ENCODE peak calls at places on chromosomes 2 and 18, in five cellular contexts. K is mucosa of descending colon; M is AG10803; E is brain microvascular endothelial cell; P is CD8-positive, alpha-beta memory T cell. F is an unnamed sample.

GRCh38 chr2:101803945-101804696 is 106.6 kb downstream of the MAP4K4 start:
- DNase-seq in K (no peak), M (peak), E (no peak), P (no peak), F (no peak)

GRCh38 chr2:236823230-236823629 is 253.6 kb downstream of the ACKR3 start:
- DNase-seq in K (no peak), M (no peak), E (no peak), P (no peak), F (no peak)

GRCh38 chr2:89833780-89834117 is 1142.3 kb downstream of the RPIA start:
- DNase-seq in K (no peak), M (peak), E (no peak), P (no peak), F (peak)

GRCh38 chr2:182543746-182544525 is 117.1 kb upstream of the PDE1A start:
- DNase-seq in K (no peak), M (no peak), E (no peak), P (no peak), F (no peak)

GRCh38 chr2:212364586-212364985 is 174.0 kb downstream of the ERBB4 start:
- DNase-seq in K (no peak), M (no peak), E (no peak), P (no peak), F (no peak)

GRCh38 chr18:48787523-48788151 is 163.1 kb downstream of the SMAD7 start:
- DNase-seq in K (no peak), M (peak), E (peak), P (no peak), F (no peak)

GRCh38 chr2:7452110-7452851 is 535.1 kb downstream of the RNF144A start:
- DNase-seq in K (no peak), M (no peak), E (no peak), P (no peak), F (no peak)

GRCh38 chr18:76441002-76441667 is 53.9 kb downstream of the ZNF516 start:
- DNase-seq in K (no peak), M (no peak), E (no peak), P (no peak), F (no peak)

GRCh38 chr18:79680100-79680879 is 687 bp downstream of the CTDP1 start:
- DNase-seq in K (peak), M (peak), E (peak), P (peak), F (peak)

GRCh38 chr2:235279965-235280364 is 213.9 kb upstream of the AGAP1 start:
- DNase-seq in K (no peak), M (no peak), E (no peak), P (no peak), F (no peak)

GRCh38 chr2:235274010-235274409 is 219.8 kb upstream of the AGAP1 start:
- DNase-seq in K (no peak), M (no peak), E (no peak), P (no peak), F (no peak)

GRCh38 chr2:235271936-235272335 is 221.9 kb upstream of the AGAP1 start:
- DNase-seq in K (no peak), M (no peak), E (no peak), P (no peak), F (no peak)

GRCh38 chr2:235278771-235279355 is 215.0 kb upstream of the AGAP1 start:
- DNase-seq in K (no peak), M (no peak), E (peak), P (no peak), F (no peak)

GRCh38 chr2:235277485-235277884 is 216.4 kb upstream of the AGAP1 start:
- DNase-seq in K (no peak), M (no peak), E (no peak), P (no peak), F (no peak)
- H3K4me3 ChIP-seq in K (no peak), M (no peak), E (no peak), P (no peak), F (no peak)

GRCh38 chr2:54597153-54597827 is 126.2 kb upstream of the EML6 start:
- DNase-seq in K (peak), M (no peak), E (no peak), P (peak), F (peak)

GRCh38 chr2:54598347-54599325 is 124.8 kb upstream of the EML6 start:
- DNase-seq in K (no peak), M (no peak), E (no peak), P (no peak), F (no peak)

GRCh38 chr2:54594048-54594447 is 129.4 kb upstream of the EML6 start:
- DNase-seq in K (no peak), M (no peak), E (no peak), P (no peak), F (no peak)

GRCh38 chr2:54595161-54595803 is 128.2 kb upstream of the EML6 start:
- DNase-seq in K (no peak), M (no peak), E (no peak), P (no peak), F (no peak)

GRCh38 chr2:54595999-54596903 is 127.2 kb upstream of the EML6 start:
- DNase-seq in K (no peak), M (no peak), E (no peak), P (no peak), F (no peak)
- H3K4me3 ChIP-seq in K (no peak), M (no peak), E (no peak), P (peak), F (peak)

GRCh38 chr2:31467426-31467825 is 52.9 kb upstream of the XDH start:
- DNase-seq in K (peak), M (no peak), E (no peak), P (no peak), F (peak)

GRCh38 chr2:31469648-31470047 is 55.1 kb upstream of the XDH start:
- DNase-seq in K (no peak), M (no peak), E (no peak), P (no peak), F (no peak)
- H3K4me3 ChIP-seq in K (no peak), M (no peak), E (no peak), P (no peak), F (no peak)

GRCh38 chr18:12373771-12374116 is 3.3 kb downstream of the AFG3L2 start:
- DNase-seq in K (no peak), M (no peak), E (no peak), P (no peak), F (no peak)

GRCh38 chr18:12374398-12374797 is 2.6 kb downstream of the AFG3L2 start:
- DNase-seq in K (no peak), M (no peak), E (no peak), P (no peak), F (no peak)

GRCh38 chr18:12371590-12371989 is 5.4 kb downstream of the AFG3L2 start:
- DNase-seq in K (no peak), M (no peak), E (no peak), P (no peak), F (no peak)

GRCh38 chr18:12373032-12373770 is 3.8 kb downstream of the AFG3L2 start:
- DNase-seq in K (peak), M (no peak), E (peak), P (no peak), F (no peak)

GRCh38 chr18:12372406-12372805 is 4.6 kb downstream of the AFG3L2 start:
- DNase-seq in K (no peak), M (no peak), E (no peak), P (no peak), F (no peak)
- H3K4me3 ChIP-seq in K (no peak), M (no peak), E (no peak), P (no peak), F (no peak)

DNA sequence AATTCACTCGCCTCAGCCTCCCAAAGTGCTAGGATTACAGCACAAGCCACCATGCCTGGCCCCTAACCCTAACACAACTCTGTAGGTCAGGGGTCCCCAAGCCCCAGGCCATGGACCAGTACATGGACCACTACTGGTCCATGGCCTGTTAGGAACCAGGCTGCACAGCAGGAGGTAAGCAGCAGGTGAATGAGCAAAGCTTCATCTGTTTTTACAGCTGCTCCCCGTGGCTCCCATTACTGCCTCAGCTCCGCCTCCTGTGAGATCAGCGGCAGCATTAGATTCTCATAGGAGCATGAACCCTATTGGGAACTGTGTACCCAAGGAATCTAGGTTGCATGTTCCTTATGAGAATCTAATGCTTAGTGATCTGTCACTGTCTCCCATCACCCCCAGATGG is 201.7 kb downstream of the NRP2 start:
- DNase-seq in K (no peak), M (no peak), E (no peak), P (no peak), F (no peak)
- H3K4me3 ChIP-seq in K (no peak), M (no peak), E (no peak), P (no peak), F (no peak)

F was measured in Jurkat, Clone E6-1.